ENCODE peak calls at places on chromosomes 6 and 20, in eight cellular contexts. One of them, this sample, is unnamed.

GRCh38 chr6:88120635-88121034 is 45.5 kb downstream of the CNR1 start:
- DNase-seq in sigmoid colon: no peak
- DNase-seq in hippocampal formation: no peak
- DNase-seq in nucleus accumbens: no peak
- DNase-seq in lower leg skin: no peak
- DNase-seq in HTR-8/SVneo: no peak
- DNase-seq in NCI-H2171 treated with DMSO at 0.1 percent for 48 hours: no peak
- DNase-seq in GM04504: no peak
- DNase-seq in this sample: no peak

GRCh38 chr20:41692479-41693135 is 74.4 kb upstream of the CHD6 start:
- DNase-seq in GM04504: no peak
- DNase-seq in NCI-H2171 treated with DMSO at 0.1 percent for 48 hours: peak
- DNase-seq in HTR-8/SVneo: peak
- DNase-seq in sigmoid colon: peak
- DNase-seq in lower leg skin: peak
- DNase-seq in hippocampal formation: peak
- DNase-seq in nucleus accumbens: peak
- DNase-seq in this sample: no peak

GRCh38 chr20:51067792-51068191 is 44.9 kb upstream of the KCNG1 start:
- DNase-seq in HTR-8/SVneo: no peak
- DNase-seq in NCI-H2171 treated with DMSO at 0.1 percent for 48 hours: no peak
- DNase-seq in sigmoid colon: no peak
- DNase-seq in GM04504: no peak
- DNase-seq in nucleus accumbens: no peak
- DNase-seq in lower leg skin: peak
- DNase-seq in hippocampal formation: no peak
- DNase-seq in this sample: no peak

GRCh38 chr6:157486632-157487031 is 105.6 kb downstream of the ZDHHC14 start:
- DNase-seq in NCI-H2171 treated with DMSO at 0.1 percent for 48 hours: no peak
- DNase-seq in hippocampal formation: no peak
- DNase-seq in sigmoid colon: no peak
- DNase-seq in nucleus accumbens: no peak
- DNase-seq in lower leg skin: peak
- DNase-seq in GM04504: no peak
- DNase-seq in HTR-8/SVneo: no peak
- DNase-seq in this sample: no peak

GRCh38 chr20:3670511-3670910 is 7.3 kb upstream of the GFRA4 start:
- DNase-seq in hippocampal formation: no peak
- DNase-seq in NCI-H2171 treated with DMSO at 0.1 percent for 48 hours: peak
- DNase-seq in GM04504: no peak
- DNase-seq in sigmoid colon: no peak
- DNase-seq in nucleus accumbens: no peak
- DNase-seq in HTR-8/SVneo: no peak
- DNase-seq in lower leg skin: no peak
- DNase-seq in this sample: no peak

GRCh38 chr6:52543729-52544324 is 33.0 kb downstream of the TRAM2 start:
- DNase-seq in GM04504: no peak
- DNase-seq in HTR-8/SVneo: peak
- DNase-seq in hippocampal formation: no peak
- DNase-seq in sigmoid colon: no peak
- DNase-seq in nucleus accumbens: no peak
- DNase-seq in lower leg skin: peak
- DNase-seq in NCI-H2171 treated with DMSO at 0.1 percent for 48 hours: no peak
- DNase-seq in this sample: no peak

GRCh38 chr6:139448094-139448649 is 73.7 kb upstream of the CITED2 start:
- DNase-seq in sigmoid colon: no peak
- DNase-seq in NCI-H2171 treated with DMSO at 0.1 percent for 48 hours: no peak
- DNase-seq in GM04504: no peak
- DNase-seq in lower leg skin: no peak
- DNase-seq in HTR-8/SVneo: no peak
- DNase-seq in nucleus accumbens: no peak
- DNase-seq in hippocampal formation: no peak
- DNase-seq in this sample: no peak

GRCh38 chr6:56827908-56828649 is 126.8 kb upstream of the BEND6 start:
- DNase-seq in sigmoid colon: no peak
- DNase-seq in hippocampal formation: no peak
- DNase-seq in GM04504: no peak
- DNase-seq in NCI-H2171 treated with DMSO at 0.1 percent for 48 hours: no peak
- DNase-seq in HTR-8/SVneo: no peak
- DNase-seq in nucleus accumbens: no peak
- DNase-seq in lower leg skin: no peak
- DNase-seq in this sample: no peak